ENCODE peak calls at places on chromosomes 1 and 21, in four cellular contexts. U is AG10803, I is body of pancreas, L is upper lobe of right lung. A is an unnamed sample.

GRCh38 chr1:209208648-209209047 is 374.9 kb upstream of the CAMK1G start:
- DNase-seq in U (no peak), L (no peak), I (no peak), A (no peak)

GRCh38 chr21:25341981-25342380 is 265.3 kb downstream of the MRPL39 start:
- DNase-seq in U (no peak), L (no peak), I (no peak), A (no peak)

GRCh38 chr1:174366946-174367345 is 80.8 kb upstream of the GPR52 start:
- DNase-seq in U (no peak), I (no peak), L (no peak), A (no peak)

GRCh38 chr1:50967416-50968020 is 2.5 kb upstream of the CDKN2C start:
- DNase-seq in L (no peak), I (no peak), U (peak), A (no peak)

GRCh38 chr1:201335174-201335870 is 42.2 kb downstream of the TNNT2 start:
- DNase-seq in L (peak), I (no peak), U (no peak), A (no peak)

GRCh38 chr1:46512135-46512791 is 22.6 kb downstream of the DMBX1 start:
- DNase-seq in U (no peak), L (no peak), I (no peak), A (no peak)

GRCh38 chr1:204348197-204348596 is 11.5 kb downstream of the PLEKHA6 start:
- DNase-seq in U (no peak), I (no peak), L (no peak), A (peak)

GRCh38 chr1:45375104-45376090 is 35.2 kb upstream of the MUTYH start:
- DNase-seq in L (no peak), I (no peak), U (no peak), A (no peak)

GRCh38 chr1:204961765-204962419 is 81.1 kb upstream of the CNTN2 start:
- DNase-seq in L (no peak), U (no peak), I (peak), A (no peak)

GRCh38 chr1:37498872-37499617 is 15.5 kb downstream of the MEAF6 start:
- DNase-seq in I (peak), L (no peak), U (peak), A (no peak)

GRCh38 chr1:205913451-205914204 is 29.6 kb downstream of the SLC26A9 start:
- DNase-seq in U (peak), L (peak), I (peak), A (no peak)

GRCh38 chr1:171251741-171252300 is 3.5 kb downstream of the FMO1 start:
- DNase-seq in U (no peak), L (no peak), I (peak), A (peak)

GRCh38 chr1:55969322-55969721 is 610.0 kb downstream of the PLPP3 start:
- DNase-seq in I (no peak), U (no peak), L (no peak), A (no peak)

GRCh38 chr1:169113613-169114119 is 7.2 kb downstream of the ATP1B1 start:
- DNase-seq in L (no peak), U (peak), I (no peak), A (no peak)

GRCh38 chr1:180533571-180533987 is 25.2 kb upstream of the OVAAL start:
- DNase-seq in I (peak), U (peak), L (peak), A (peak)

GRCh38 chr21:38815060-38815405 is 9.3 kb downstream of the ETS2 start:
- DNase-seq in L (no peak), I (no peak), U (no peak), A (no peak)

GRCh38 chr1:209825591-209826433 is 2.0 kb upstream of the UTP25 start:
- DNase-seq in U (no peak), I (no peak), L (no peak), A (no peak)

GRCh38 chr1:110067957-110068645 is 2.4 kb downstream of the ALX3 start:
- DNase-seq in U (no peak), I (no peak), L (no peak), A (no peak)

GRCh38 chr1:226657788-226658537 is 81.1 kb downstream of the ITPKB start:
- DNase-seq in L (no peak), I (peak), U (no peak), A (peak)

GRCh38 chr1:15993666-15994065 is 10.4 kb upstream of the SRARP start:
- DNase-seq in L (no peak), I (no peak), U (no peak), A (peak)

GRCh38 chr1:184828369-184828717 is 73.7 kb upstream of the EDEM3 start:
- DNase-seq in U (no peak), L (no peak), I (no peak), A (no peak)

GRCh38 chr1:242477944-242478343 is 46.6 kb downstream of the PLD5 start:
- DNase-seq in U (no peak), L (no peak), I (no peak), A (no peak)

GRCh38 chr1:8194481-8195227 is 123.3 kb upstream of the SLC45A1 start:
- DNase-seq in L (no peak), U (peak), I (no peak), A (no peak)

GRCh38 chr21:36847189-36847588 is 119.3 kb downstream of the HLCS start:
- DNase-seq in L (no peak), U (peak), I (no peak), A (no peak)

GRCh38 chr21:15968911-15969310 is 239.1 kb downstream of the USP25 start:
- DNase-seq in U (no peak), I (no peak), L (no peak), A (no peak)

GRCh38 chr21:15966216-15966615 is 236.4 kb downstream of the USP25 start:
- DNase-seq in U (no peak), L (no peak), I (no peak), A (no peak)

GRCh38 chr21:15967661-15968060 is 237.9 kb downstream of the USP25 start:
- DNase-seq in I (no peak), L (no peak), U (peak), A (no peak)

GRCh38 chr21:15966651-15967050 is 236.9 kb downstream of the USP25 start:
- DNase-seq in L (no peak), U (no peak), I (no peak), A (no peak)

DNA sequence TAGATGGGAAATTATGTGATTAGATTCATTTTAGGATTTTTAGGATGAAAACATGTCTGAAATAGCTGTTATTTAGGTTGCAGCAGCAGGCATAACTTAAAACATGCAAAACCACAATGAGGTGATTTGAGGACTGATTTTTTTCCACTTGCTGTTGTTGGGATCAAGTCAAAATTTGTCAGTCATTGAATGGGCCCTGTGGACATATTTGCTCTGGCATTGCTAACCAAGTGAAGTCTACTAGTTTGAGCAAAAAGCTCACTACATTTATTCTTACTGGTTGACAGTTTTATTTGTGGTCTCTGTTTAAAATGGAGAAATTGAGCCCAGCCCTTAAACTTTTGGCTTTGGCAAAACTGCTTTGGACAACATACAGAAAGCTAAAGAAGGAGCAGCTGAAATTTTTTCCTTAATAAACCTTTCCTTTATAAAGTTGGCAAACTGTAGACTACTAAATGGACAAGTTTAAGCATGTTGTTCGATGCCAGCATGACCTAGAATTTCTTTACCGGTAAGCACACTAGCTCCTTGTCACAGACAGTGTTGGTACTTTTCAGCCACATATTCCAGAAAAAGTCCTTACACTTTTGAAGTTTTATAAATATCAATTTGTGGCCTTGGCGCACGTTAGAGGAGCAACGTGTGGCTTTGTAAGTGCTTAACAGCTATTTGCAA is 234.5 kb downstream of the USP25 start:
- DNase-seq in U (no peak), I (no peak), L (no peak), A (no peak)
- TF ChIP-seq CTCF in U (no peak), I (no peak), L (no peak), A (no peak)

DNA sequence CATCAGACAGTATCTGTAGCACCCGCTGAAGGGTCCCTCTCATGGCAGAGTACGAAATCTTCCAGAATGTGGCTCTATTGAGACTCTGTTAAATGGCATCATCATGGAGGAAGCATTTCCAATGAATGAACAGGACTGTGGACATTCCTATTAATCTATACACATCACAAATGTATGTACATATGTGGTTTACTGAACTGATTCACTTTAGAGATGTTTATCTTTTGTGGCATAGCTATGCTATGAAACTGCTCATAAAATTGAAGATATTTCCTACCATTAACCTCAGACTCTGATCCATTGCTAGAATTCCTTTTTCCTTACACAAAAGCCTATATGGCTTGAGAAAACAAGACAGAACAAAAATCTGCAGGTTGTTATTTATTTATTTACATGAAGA is 259.6 kb upstream of the RRP15 start:
- DNase-seq in U (no peak), L (no peak), I (no peak), A (no peak)
- TF ChIP-seq CTCF in U (no peak), L (no peak), I (no peak), A (no peak)

DNA sequence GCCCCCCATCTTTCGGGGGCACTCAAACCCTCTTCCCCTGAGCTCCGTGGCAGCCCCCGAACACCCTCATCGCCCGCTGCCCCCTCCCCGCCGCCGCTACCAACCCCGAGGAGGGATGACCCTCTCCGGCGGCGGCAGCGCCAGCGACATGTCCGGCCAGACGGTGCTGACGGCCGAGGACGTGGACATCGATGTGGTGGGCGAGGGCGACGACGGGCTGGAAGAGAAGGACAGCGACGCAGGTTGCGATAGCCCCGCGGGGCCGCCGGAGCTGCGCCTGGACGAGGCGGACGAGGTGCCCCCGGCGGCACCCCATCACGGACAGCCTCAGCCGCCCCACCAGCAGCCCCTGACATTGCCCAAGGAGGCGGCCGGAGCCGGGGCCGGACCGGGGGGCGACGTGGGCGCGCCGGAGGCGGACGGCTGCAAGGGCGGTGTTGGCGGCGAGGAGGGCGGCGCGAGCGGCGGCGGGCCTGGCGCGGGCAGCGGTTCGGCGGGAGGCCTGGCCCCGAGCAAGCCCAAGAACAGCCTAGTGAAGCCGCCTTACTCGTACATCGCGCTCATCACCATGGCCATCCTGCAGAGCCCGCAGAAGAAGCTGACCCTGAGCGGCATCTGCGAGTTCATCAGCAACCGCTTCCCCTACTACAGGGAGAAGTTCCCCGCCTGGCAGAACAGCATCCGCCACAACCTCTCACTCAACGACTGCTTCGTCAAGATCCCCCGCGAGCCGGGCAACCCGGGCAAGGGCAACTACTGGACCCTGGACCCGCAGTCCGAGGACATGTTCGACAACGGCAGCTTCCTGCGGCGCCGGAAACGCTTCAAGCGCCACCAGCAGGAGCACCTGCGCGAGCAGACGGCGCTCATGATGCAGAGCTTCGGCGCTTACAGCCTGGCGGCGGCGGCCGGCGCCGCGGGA is 838 bp downstream of the FOXD3 start:
- DNase-seq in U (peak), L (no peak), I (no peak), A (no peak)
- TF ChIP-seq CTCF in U (no peak), L (no peak), I (no peak), A (no peak)

DNA sequence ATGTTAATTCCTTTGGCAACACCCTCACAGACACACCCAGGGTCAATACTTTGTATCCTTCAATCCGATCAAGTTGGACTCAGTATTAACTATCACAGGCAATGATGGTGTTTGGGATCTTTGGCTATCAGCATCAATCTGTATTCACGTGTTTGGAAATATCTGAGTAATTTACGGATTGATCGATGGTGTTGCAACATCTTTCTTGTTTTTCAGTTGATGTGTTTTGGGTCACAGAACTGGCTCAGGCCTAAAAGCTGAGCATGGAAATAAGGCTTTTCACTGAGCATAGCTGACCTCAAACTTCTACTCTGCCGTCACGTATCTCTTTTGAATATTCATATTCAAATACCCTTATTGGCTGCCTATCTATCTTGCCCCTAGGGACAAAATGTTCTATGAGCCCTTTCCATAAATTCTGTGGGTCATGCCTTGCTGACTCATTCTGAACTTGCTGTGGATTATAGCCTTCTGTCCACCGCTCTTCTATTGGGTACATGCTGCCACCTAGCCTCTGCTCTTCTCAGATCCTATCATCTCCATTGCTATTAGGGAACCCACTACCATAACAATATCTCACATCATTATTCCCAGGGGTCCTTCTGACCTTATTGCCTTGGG is 156.0 kb downstream of the PDE4B start:
- DNase-seq in L (no peak), U (peak), I (peak), A (no peak)
- TF ChIP-seq CTCF in L (peak), U (peak), I (no peak), A (no peak)

GRCh38 chr1:31420716-31421115 is 7.7 kb downstream of the SERINC2 start:
- DNase-seq in L (no peak), U (no peak), I (no peak), A (no peak)

GRCh38 chr1:31418626-31419025 is 5.6 kb downstream of the SERINC2 start:
- DNase-seq in U (no peak), L (no peak), I (no peak), A (no peak)

GRCh38 chr1:31423418-31423947 is 10.5 kb downstream of the SERINC2 start:
- DNase-seq in U (no peak), I (no peak), L (no peak), A (peak)

GRCh38 chr1:31422505-31423319 is 9.7 kb downstream of the SERINC2 start:
- DNase-seq in L (peak), I (peak), U (peak), A (peak)

DNA sequence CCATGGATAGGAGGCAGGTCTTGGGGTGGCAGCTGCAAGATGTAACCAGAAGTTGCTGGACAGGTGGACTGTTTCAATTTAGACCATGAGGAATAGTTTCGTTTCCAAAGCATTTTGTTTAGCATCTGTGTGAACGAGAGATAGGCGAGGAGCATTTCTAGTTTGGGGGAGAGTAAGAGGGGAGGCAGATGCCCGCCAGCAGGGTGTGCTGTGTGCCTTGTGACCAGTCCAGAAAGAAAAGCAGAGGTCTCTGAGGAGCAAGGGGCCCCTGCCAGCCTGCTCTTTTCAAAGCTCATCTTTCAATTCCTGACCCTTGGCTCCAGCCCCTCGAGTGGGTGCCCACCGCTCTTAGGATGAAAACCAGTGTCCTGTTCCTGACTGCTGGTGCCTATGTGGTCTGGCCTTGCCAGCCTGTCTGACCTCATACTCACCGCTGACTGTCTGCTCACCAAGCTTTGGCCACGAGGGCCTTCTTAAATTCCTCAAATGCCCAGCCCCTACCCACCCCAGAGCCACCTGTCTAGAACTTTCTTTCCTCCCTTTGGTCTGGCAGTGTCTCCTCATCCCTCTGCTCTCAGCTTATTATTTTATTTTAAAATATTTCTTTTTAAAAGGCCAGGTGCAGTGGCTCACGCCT is 8.5 kb downstream of the SERINC2 start:
- DNase-seq in I (no peak), U (no peak), L (no peak), A (no peak)
- TF ChIP-seq CTCF in I (no peak), U (peak), L (peak), A (peak)

GRCh38 chr1:2049517-2050481 is at the start of gene PRKCZ:
- DNase-seq in I (peak), U (no peak), L (peak), A (peak)
- TF ChIP-seq CTCF in I (no peak), U (peak), L (peak), A (peak)

DNA sequence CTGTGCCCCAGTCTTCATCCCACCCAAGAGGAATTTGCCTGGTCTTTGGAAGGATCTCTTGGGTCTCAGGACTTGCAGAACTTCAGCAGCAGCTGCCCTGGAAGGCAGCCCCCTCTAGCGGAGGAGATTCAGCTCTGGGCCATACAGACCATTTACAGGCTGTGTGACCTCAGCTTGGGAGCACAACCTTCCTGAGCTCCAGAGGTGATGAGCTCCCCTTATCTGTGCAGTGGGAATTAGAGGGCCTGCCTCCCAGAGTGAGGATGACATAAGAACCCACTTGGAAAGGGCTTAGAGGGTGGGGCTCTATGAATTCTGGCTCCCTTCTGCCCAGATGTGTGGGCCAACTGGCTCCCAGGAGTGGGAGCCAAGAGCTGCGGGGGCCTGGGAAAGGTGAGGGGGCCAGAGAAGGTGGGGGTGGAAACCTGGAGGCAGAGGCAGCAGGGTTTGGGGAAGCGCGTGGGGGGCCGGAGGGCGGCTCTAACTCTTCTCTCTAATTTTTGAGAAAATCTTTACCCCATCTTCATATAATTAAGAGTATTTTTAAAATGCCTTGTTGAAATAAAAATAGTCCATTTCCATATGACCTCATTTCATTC is 21.4 kb downstream of the EPHB2 start:
- DNase-seq in I (no peak), L (no peak), U (peak), A (no peak)
- TF ChIP-seq CTCF in I (no peak), L (peak), U (peak), A (no peak)

A was measured in Peyer's patch.